ENCODE peak calls at places on chromosomes 13 and 19, in six cellular contexts. S is GDM1, M is suprapubic skin, T is ascending aorta, X is H7, L is endothelial cell. I is an unnamed sample.

GRCh38 chr19:54029930-54030490 is 33.7 kb downstream of the VSTM1 start:
- DNase-seq in M (no peak), L (peak), S (peak), X (peak), T (peak), I (peak)

GRCh38 chr19:1259206-1259872 is 9.8 kb upstream of the CIRBP start:
- DNase-seq in L (peak), M (peak), X (peak), S (no peak), T (no peak), I (peak)

GRCh38 chr19:42285546-42285945 is 16.4 kb upstream of the PRR19 start:
- DNase-seq in T (no peak), M (peak), X (no peak), L (no peak), S (peak), I (no peak)

GRCh38 chr19:15463865-15464371 is 426 bp downstream of the RASAL3 start:
- DNase-seq in S (peak), X (peak), T (no peak), L (no peak), M (peak), I (peak)

GRCh38 chr19:38135150-38135998 is 88.6 kb downstream of the DPF1 start:
- DNase-seq in L (no peak), M (no peak), X (no peak), T (no peak), S (no peak), I (no peak)

GRCh38 chr19:18377026-18377425 is 8.9 kb upstream of the GDF15 start:
- DNase-seq in T (no peak), L (no peak), X (no peak), M (no peak), S (no peak), I (no peak)

GRCh38 chr13:51287758-51288157 is 51.7 kb upstream of the SERPINE3 start:
- DNase-seq in L (no peak), X (no peak), T (no peak), S (no peak), M (no peak), I (no peak)

GRCh38 chr19:46924874-46925547 is 64.2 kb downstream of the ARHGAP35 start:
- DNase-seq in M (no peak), X (no peak), S (no peak), T (peak), L (no peak), I (peak)

GRCh38 chr19:55114566-55115145 is 2.8 kb downstream of the PPP1R12C start:
- DNase-seq in S (no peak), T (no peak), X (peak), M (no peak), L (no peak), I (no peak)

GRCh38 chr13:95256086-95256485 is 45.2 kb downstream of the ABCC4 start:
- DNase-seq in X (no peak), S (no peak), M (no peak), L (no peak), T (no peak), I (no peak)

GRCh38 chr19:31185261-31185660 is 164.0 kb downstream of the TSHZ3 start:
- DNase-seq in S (no peak), L (no peak), T (no peak), X (no peak), M (no peak), I (no peak)

GRCh38 chr13:112995395-112996091 is 26.5 kb downstream of the MCF2L start:
- DNase-seq in M (no peak), S (no peak), X (no peak), L (no peak), T (no peak), I (no peak)

GRCh38 chr19:14416743-14417214 is 2.4 kb downstream of the DDX39A start:
- DNase-seq in T (no peak), L (no peak), X (no peak), S (no peak), M (no peak), I (no peak)

GRCh38 chr19:14495678-14496028 is 274 bp downstream of the GIPC1 start:
- DNase-seq in X (no peak), L (no peak), M (no peak), T (no peak), S (no peak), I (no peak)

GRCh38 chr13:98496239-98496668 is 80.7 kb downstream of the STK24 start:
- DNase-seq in M (peak), L (no peak), X (no peak), S (no peak), T (no peak), I (no peak)

GRCh38 chr19:6425732-6426686 is 1.4 kb upstream of the KHSRP start:
- DNase-seq in X (peak), M (no peak), S (peak), L (no peak), T (no peak), I (no peak)

GRCh38 chr13:72920097-72920496 is 138.2 kb downstream of the PIBF1 start:
- DNase-seq in L (no peak), T (peak), M (no peak), X (no peak), S (no peak), I (no peak)

GRCh38 chr13:110714798-110715394 is 1.4 kb downstream of the ING1 start:
- DNase-seq in L (peak), X (peak), T (peak), M (peak), S (peak), I (no peak)

GRCh38 chr13:76668141-76668540 is 218.1 kb downstream of the KCTD12 start:
- DNase-seq in X (no peak), M (no peak), T (no peak), S (no peak), L (no peak), I (no peak)

GRCh38 chr13:106036870-106037269 is 498.6 kb downstream of the EFNB2 start:
- DNase-seq in L (no peak), T (no peak), M (no peak), S (no peak), X (peak), I (no peak)

GRCh38 chr19:21835429-21835809 is 563 bp downstream of the ZNF43 start:
- DNase-seq in M (no peak), L (no peak), X (no peak), T (peak), S (no peak), I (no peak)

GRCh38 chr19:51253088-51253806 is 2.4 kb downstream of the SIGLECL1 start:
- DNase-seq in X (no peak), S (no peak), M (no peak), T (no peak), L (no peak), I (no peak)

GRCh38 chr13:106530907-106531520 is 4.4 kb downstream of the EFNB2 start:
- DNase-seq in L (no peak), S (no peak), T (no peak), X (no peak), M (no peak), I (no peak)

GRCh38 chr19:44741258-44741731 is 7.2 kb upstream of the BCL3 start:
- DNase-seq in S (no peak), T (peak), X (no peak), M (no peak), L (no peak), I (peak)

GRCh38 chr19:32354345-32354744 is 8.9 kb downstream of the ZNF507 start:
- DNase-seq in S (no peak), L (no peak), X (no peak), M (no peak), T (no peak), I (no peak)

GRCh38 chr19:23665651-23666410 is 21.2 kb downstream of the ZNF675 start:
- DNase-seq in M (no peak), T (no peak), L (no peak), S (no peak), X (no peak), I (no peak)

GRCh38 chr13:28140433-28141125 is 2.2 kb downstream of the PAN3 start:
- DNase-seq in T (no peak), L (no peak), S (no peak), X (no peak), M (no peak), I (no peak)

GRCh38 chr13:52862358-52863206 is 14.1 kb upstream of the PCDH8 start:
- DNase-seq in L (peak), S (peak), M (no peak), T (no peak), X (peak), I (no peak)

GRCh38 chr13:19910336-19911072 is 47.1 kb upstream of the ZMYM5 start:
- DNase-seq in T (no peak), M (no peak), L (no peak), S (no peak), X (no peak), I (no peak)

GRCh38 chr13:36778083-36778671 is 40.8 kb upstream of the RFXAP start:
- DNase-seq in T (no peak), X (peak), M (no peak), L (no peak), S (no peak), I (no peak)

GRCh38 chr19:10419200-10419645 is 1.1 kb upstream of the PDE4A start:
- DNase-seq in L (no peak), M (no peak), T (no peak), S (no peak), X (no peak), I (no peak)

GRCh38 chr13:110676511-110677204 is 29.3 kb downstream of the CARS2 start:
- DNase-seq in S (no peak), L (no peak), T (peak), M (no peak), X (peak), I (no peak)

GRCh38 chr19:4703671-4704316 is 19.8 kb downstream of the DPP9 start:
- DNase-seq in S (no peak), M (no peak), L (no peak), T (no peak), X (no peak), I (no peak)

GRCh38 chr19:4896372-4896771 is 6.3 kb downstream of the ARRDC5 start:
- DNase-seq in L (no peak), M (no peak), X (peak), T (no peak), S (no peak), I (no peak)

GRCh38 chr13:74061939-74062595 is 72.1 kb downstream of the KLF12 start:
- DNase-seq in S (no peak), X (no peak), M (no peak), L (no peak), T (no peak), I (peak)

GRCh38 chr19:4393947-4394590 is 6.3 kb downstream of the SH3GL1 start:
- DNase-seq in S (no peak), L (no peak), M (no peak), X (peak), T (no peak), I (no peak)

GRCh38 chr19:27716922-27717321 is 1496.0 kb downstream of the UQCRFS1 start:
- DNase-seq in L (no peak), M (no peak), T (no peak), S (no peak), X (no peak), I (no peak)